ENCODE peak calls at places on chromosomes 7 and 10, in eight cellular contexts. N, A, Y, O, T, K, Q and M are unnamed samples.

GRCh38 chr10:78948616-78949015 is 120.2 kb upstream of the ZMIZ1 start:
- DNase-seq in T (no peak), N (no peak), Q (no peak), K (no peak), A (no peak), Y (no peak), O (no peak), M (no peak)

GRCh38 chr7:26376208-26376917 is 84.7 kb downstream of the SNX10 start:
- DNase-seq in Q (peak; percentile 92), K (no peak), Y (peak; percentile 49), A (no peak), N (peak; percentile 52), O (no peak), T (no peak), M (peak; percentile 69)

GRCh38 chr7:45921699-45922519 is 837 bp upstream of the IGFBP3 start:
- DNase-seq in Y (peak; percentile 59), A (peak; percentile 40), T (peak; percentile 42), N (no peak), Q (peak; percentile 94), K (peak; percentile 83), O (no peak), M (no peak)

GRCh38 chr10:79249156-79250121 is 97.8 kb upstream of the PPIF start:
- DNase-seq in Q (no peak), O (no peak), A (no peak), Y (no peak), T (no peak), N (peak; percentile 83), K (no peak), M (peak; percentile 79)

GRCh38 chr10:112535432-112536038 is 88.5 kb downstream of the VTI1A start:
- DNase-seq in N (peak; percentile 15), A (no peak), T (no peak), O (no peak), Q (no peak), Y (no peak), K (no peak), M (no peak)

GRCh38 chr10:124005091-124005490 is 88.3 kb downstream of the CHST15 start:
- DNase-seq in K (no peak), O (no peak), Y (no peak), T (no peak), Q (peak; percentile 28), N (no peak), A (no peak), M (no peak)

GRCh38 chr10:77756319-77757232 is 119.0 kb upstream of the KCNMA1 start:
- DNase-seq in Q (peak; percentile 93), N (no peak), T (peak; percentile 70), Y (peak; percentile 44), O (no peak), K (peak; percentile 77), A (peak; percentile 33), M (peak; percentile 57)

GRCh38 chr10:34661580-34661979 is 153.5 kb downstream of the PARD3 start:
- DNase-seq in O (no peak), K (no peak), T (no peak), Q (peak; percentile 38), N (no peak), Y (peak; percentile 41), A (no peak), M (no peak)

GRCh38 chr7:137687556-137688280 is 159.1 kb downstream of the DGKI start:
- DNase-seq in A (no peak), T (no peak), O (no peak), K (peak; percentile 77), Q (no peak), N (no peak), Y (no peak), M (no peak)

GRCh38 chr7:30412810-30413504 is 65.6 kb downstream of the NOD1 start:
- DNase-seq in A (peak; percentile 78), T (peak; percentile 68), O (no peak), Y (no peak), Q (peak; percentile 83), K (peak; percentile 85), N (no peak), M (no peak)

GRCh38 chr10:95392250-95392584 is 101.4 kb upstream of the PDLIM1 start:
- DNase-seq in T (no peak), O (no peak), A (no peak), K (no peak), Q (no peak), N (no peak), Y (no peak), M (no peak)

GRCh38 chr7:50502001-50502684 is 52.0 kb upstream of the FIGNL1 start:
- DNase-seq in A (peak; percentile 86), K (peak; percentile 95), O (no peak), Y (peak; percentile 44), N (no peak), Q (no peak), T (peak; percentile 75), M (no peak)

GRCh38 chr7:128214463-128214862 is 26.6 kb upstream of the LEP start:
- DNase-seq in K (no peak), O (no peak), Y (no peak), A (no peak), N (no peak), T (no peak), Q (no peak), M (no peak)

GRCh38 chr10:16626697-16627096 is 105.0 kb upstream of the C1QL3 start:
- DNase-seq in O (no peak), Q (peak; percentile 59), Y (no peak), N (no peak), A (no peak), T (no peak), K (no peak), M (no peak)

GRCh38 chr10:132229834-132230556 is 43.2 kb downstream of the DPYSL4 start:
- DNase-seq in T (no peak), Y (peak; percentile 51), O (peak; percentile 26), K (no peak), A (no peak), Q (no peak), N (peak; percentile 38), M (peak; percentile 90)

GRCh38 chr7:17297243-17297642 is 1.2 kb upstream of the AHR start:
- DNase-seq in Q (no peak), K (no peak), Y (no peak), T (no peak), A (no peak), O (no peak), N (no peak), M (no peak)

DNA sequence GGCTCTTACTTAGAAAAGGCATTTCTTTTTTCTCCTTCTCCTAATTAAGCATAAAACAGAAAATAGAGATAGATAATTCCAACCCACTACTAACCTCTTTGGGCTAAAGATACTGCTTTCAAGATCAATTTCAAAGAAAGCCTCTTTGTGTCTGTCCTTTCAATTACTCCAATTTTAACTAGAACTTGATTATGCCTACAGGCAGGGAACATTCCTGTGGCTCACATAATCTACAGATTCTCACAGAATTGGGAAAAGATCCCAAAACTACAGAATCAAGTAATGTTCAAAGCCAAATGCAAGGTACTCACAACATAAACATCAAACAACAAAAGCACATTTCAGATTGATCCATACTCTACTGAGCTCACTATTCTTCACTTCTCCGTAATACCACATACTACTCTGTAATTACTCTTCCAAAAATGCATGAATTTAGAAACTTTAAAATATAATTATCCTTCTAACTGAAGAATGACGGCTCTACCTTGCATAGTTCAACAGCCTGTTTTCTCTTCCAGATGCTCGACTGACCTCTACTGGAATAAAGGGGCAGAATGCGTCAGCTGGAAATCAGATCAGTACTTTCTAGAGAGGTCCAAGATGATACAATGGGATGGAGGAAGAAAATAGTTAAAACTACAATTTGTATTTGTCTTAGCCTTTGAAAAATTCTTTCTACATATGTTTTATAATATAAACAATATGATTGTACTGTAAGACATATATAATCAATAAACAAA is 3.9 kb downstream of the MTERF1 start:
- DNase-seq in A (peak; percentile 44), Y (no peak), K (no peak), N (no peak), Q (no peak), O (no peak), T (peak; percentile 50), M (no peak)
- TF ChIP-seq CTCF in A (peak; percentile 74), Y (no peak), K (peak; percentile 50), N (no peak), Q (peak; percentile 42), O (no peak), T (peak; percentile 69), M (no peak)

GRCh38 chr7:110204527-110204926 is 886.4 kb upstream of the LRRN3 start:
- DNase-seq in Q (peak; percentile 76), K (no peak), Y (no peak), T (no peak), O (no peak), N (no peak), A (peak; percentile 2), M (no peak)
- TF ChIP-seq CTCF in Q (peak; percentile 79), K (peak; percentile 36), Y (no peak), T (no peak), O (no peak), N (peak; percentile 6), A (peak; percentile 43), M (no peak)

DNA sequence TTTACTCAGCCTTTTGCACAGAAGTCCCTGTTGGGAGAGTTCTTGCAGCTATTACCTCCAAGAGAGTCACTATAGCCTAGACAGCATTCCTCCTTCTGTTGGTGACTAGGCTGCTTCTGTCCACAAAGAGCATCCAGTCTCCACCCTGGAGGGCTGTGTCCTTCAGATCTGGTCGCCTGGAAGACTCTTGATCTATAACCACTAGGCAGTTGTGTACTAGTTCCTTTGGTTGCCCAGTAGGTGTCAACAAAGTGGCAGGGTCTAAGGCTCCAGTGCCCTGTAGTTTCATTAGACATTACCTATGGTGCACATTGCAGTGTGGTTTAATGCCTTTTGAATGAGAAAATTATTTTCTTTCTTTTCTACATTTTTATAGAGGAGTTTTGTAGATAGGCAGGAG is 11.3 kb upstream of the AKR1C2 start:
- DNase-seq in K (no peak), A (no peak), Y (no peak), N (no peak), O (no peak), Q (no peak), T (no peak), M (no peak)
- TF ChIP-seq CTCF in K (peak; percentile 4), A (peak; percentile 43), Y (no peak), N (peak; percentile 11), O (no peak), Q (peak; percentile 56), T (no peak), M (no peak)

GRCh38 chr7:132077986-132078385 is 498.3 kb downstream of the PLXNA4 start:
- DNase-seq in Y (no peak), Q (no peak), O (no peak), N (no peak), A (no peak), T (no peak), K (no peak), M (no peak)

GRCh38 chr7:132078891-132079735 is 497.2 kb downstream of the PLXNA4 start:
- DNase-seq in N (no peak), T (no peak), K (no peak), Q (no peak), A (no peak), Y (no peak), O (no peak), M (no peak)

GRCh38 chr7:132081686-132082085 is 494.6 kb downstream of the PLXNA4 start:
- DNase-seq in K (no peak), O (no peak), Q (no peak), Y (no peak), N (no peak), T (no peak), A (no peak), M (no peak)

GRCh38 chr7:132080967-132081668 is 495.2 kb downstream of the PLXNA4 start:
- DNase-seq in Q (no peak), A (no peak), Y (no peak), K (peak; percentile 39), N (no peak), O (no peak), T (no peak), M (no peak)

DNA sequence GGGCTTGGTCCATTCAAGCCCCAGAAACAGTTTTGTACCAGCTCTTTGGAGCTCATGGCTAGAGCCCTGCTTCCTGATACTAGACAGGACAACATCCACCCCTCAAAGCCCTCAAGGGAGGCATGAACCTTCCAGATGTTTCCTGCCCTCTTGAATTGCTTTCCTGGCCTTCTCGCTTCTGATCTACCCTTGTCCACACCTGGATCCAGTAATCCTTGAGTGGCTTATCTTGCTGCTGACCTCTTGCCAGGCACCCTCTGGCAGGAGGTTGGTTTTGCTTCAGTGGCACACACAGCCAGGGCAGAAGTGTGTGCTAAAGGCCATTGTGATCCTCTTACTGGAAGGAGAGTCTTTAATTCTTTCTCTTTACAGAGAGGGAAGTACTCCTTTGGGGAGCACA is 495.8 kb downstream of the PLXNA4 start:
- DNase-seq in N (no peak), K (no peak), O (no peak), Y (no peak), Q (no peak), T (no peak), A (no peak), M (no peak)
- TF ChIP-seq CTCF in N (no peak), K (no peak), O (no peak), Y (no peak), Q (no peak), T (no peak), A (no peak), M (no peak)